ENCODE peak calls at places on chromosomes 3 and 15, in seven cellular contexts. A, X, T, R, P, D and V are unnamed samples.

GRCh38 chr15:93553167-93553566 is 464.2 kb upstream of the RGMA start:
- DNase-seq in A (no peak), X (no peak), T (no peak), R (no peak), P (no peak), D (no peak), V (no peak)

GRCh38 chr3:45140392-45140791 is 5.8 kb downstream of the CDCP1 start:
- DNase-seq in A (no peak), X (no peak), T (peak), R (no peak), P (no peak), D (no peak), V (peak)

GRCh38 chr3:150775001-150775599 is 12.1 kb upstream of the SIAH2 start:
- DNase-seq in A (no peak), X (no peak), T (peak), R (no peak), P (peak), D (no peak), V (no peak)

GRCh38 chr3:20148456-20148855 is 37.5 kb downstream of the SGO1 start:
- DNase-seq in A (no peak), X (no peak), T (no peak), R (no peak), P (no peak), D (no peak), V (no peak)

GRCh38 chr3:197490098-197490497 is 65.7 kb downstream of the BDH1 start:
- DNase-seq in A (peak), X (no peak), T (peak), R (peak), P (peak), D (peak), V (no peak)

GRCh38 chr15:95674031-95674430 is 656.5 kb upstream of the NR2F2 start:
- DNase-seq in A (no peak), X (no peak), T (no peak), R (no peak), P (no peak), D (no peak), V (no peak)

GRCh38 chr3:11567516-11568467 is 75.9 kb downstream of the VGLL4 start:
- DNase-seq in A (no peak), X (peak), T (peak), R (peak), P (peak), D (no peak), V (no peak)

GRCh38 chr3:111352585-111352984 is 189.4 kb upstream of the CD96 start:
- DNase-seq in A (no peak), X (no peak), T (no peak), R (no peak), P (no peak), D (no peak), V (no peak)

GRCh38 chr15:91790826-91791225 is 62.7 kb upstream of the SLCO3A1 start:
- DNase-seq in A (no peak), X (no peak), T (no peak), R (no peak), P (no peak), D (no peak), V (no peak)

GRCh38 chr15:49290204-49290603 is 120.2 kb downstream of the GALK2 start:
- DNase-seq in A (no peak), X (no peak), T (no peak), R (no peak), P (no peak), D (no peak), V (no peak)

GRCh38 chr15:70569139-70569717 is 194.1 kb downstream of the UACA start:
- DNase-seq in A (no peak), X (no peak), T (peak), R (no peak), P (peak), D (peak), V (no peak)
- TF ChIP-seq CTCF in A (peak), X (no peak), T (peak), R (peak), P (peak), D (peak), V (no peak)

GRCh38 chr15:75694241-75695182 is 18.1 kb downstream of the CSPG4 start:
- DNase-seq in A (no peak), X (peak), T (peak), R (peak), P (peak), D (peak), V (no peak)
- TF ChIP-seq CTCF in A (peak), X (peak), T (peak), R (peak), P (peak), D (peak), V (peak)

DNA sequence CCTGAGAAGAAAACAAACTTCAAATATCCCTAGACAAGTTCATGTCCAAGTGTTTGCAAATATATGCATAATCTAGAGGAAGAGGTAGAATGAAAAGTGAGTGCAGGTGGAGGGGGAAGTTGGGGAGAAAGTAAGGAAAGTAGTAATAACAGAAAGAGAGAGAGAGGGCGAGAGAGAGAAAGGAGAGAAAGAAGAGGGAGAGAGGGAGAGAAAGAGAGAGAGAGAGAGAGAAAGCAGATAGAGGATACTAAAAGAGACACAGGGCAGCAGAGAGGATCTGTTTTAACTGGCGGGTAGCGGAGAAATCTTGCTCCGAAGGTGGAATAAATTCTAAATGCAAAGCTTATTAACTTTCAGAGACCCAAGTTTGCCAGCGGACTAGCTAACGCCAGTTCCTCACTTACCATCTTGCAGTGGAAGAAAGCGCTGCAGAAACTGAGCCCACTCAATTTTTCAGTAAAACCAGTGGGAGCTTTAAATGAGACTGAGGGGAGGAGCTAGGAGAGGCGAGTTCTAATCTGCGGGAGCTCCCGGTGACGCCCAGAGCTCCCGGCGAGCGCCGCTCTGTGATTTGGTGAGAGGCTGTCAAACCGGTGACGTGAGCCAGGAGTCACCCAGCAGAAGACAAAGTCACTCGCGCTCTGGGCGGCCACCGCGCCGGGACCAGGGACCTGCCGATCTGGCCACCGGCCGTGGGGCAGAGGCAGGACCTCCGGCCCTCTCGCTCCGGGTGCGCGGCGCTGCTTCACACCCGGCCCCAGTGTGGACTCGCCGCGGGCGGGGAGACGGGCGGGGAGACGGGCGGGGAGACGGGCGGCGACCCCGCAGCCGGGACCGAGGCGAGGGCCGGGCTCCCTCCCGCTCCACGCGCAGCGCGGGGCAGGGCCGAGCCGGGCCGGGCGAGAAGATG is at the start of gene GMNC:
- DNase-seq in A (peak), X (peak), T (peak), R (peak), P (peak), D (peak), V (peak)
- TF ChIP-seq CTCF in A (no peak), X (no peak), T (no peak), R (no peak), P (no peak), D (no peak), V (no peak)

DNA sequence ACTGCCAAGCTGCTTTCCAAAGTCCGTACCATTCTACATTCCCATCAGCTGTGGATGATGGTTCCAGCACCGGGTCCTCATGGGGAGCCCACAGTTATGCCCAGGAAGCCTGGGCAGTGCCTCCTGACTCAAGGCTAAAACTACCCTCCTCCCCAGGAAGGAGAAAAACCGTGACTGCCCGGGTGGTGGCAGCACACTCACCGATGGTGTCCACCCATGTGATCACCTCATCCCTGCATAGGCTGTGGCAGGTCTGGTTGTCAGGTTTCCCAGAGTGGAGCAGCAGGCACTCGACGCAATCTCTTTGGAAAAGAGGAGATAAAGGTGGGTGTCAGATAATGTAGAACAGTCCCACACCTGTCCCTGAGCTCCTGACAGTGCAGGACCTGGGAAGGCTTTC is 38.6 kb downstream of the UMPS start:
- DNase-seq in A (no peak), X (peak), T (no peak), R (no peak), P (no peak), D (peak), V (no peak)
- TF ChIP-seq CTCF in A (no peak), X (peak), T (peak), R (no peak), P (peak), D (peak), V (no peak)

GRCh38 chr15:89358435-89358754 is 23.8 kb upstream of the POLG start:
- DNase-seq in A (no peak), X (no peak), T (no peak), R (no peak), P (no peak), D (no peak), V (no peak)
- TF ChIP-seq CTCF in A (no peak), X (no peak), T (no peak), R (no peak), P (no peak), D (no peak), V (no peak)

GRCh38 chr3:147396709-147397046 is 9.7 kb downstream of the ZIC4 start:
- DNase-seq in A (no peak), X (no peak), T (no peak), R (no peak), P (no peak), D (no peak), V (no peak)

GRCh38 chr3:147395975-147396708 is 10.2 kb downstream of the ZIC4 start:
- DNase-seq in A (no peak), X (no peak), T (no peak), R (no peak), P (peak), D (no peak), V (no peak)

GRCh38 chr3:147397911-147398809 is 8.2 kb downstream of the ZIC4 start:
- DNase-seq in A (no peak), X (no peak), T (no peak), R (no peak), P (no peak), D (no peak), V (no peak)

GRCh38 chr3:147398841-147399534 is 7.4 kb downstream of the ZIC4 start:
- DNase-seq in A (no peak), X (no peak), T (no peak), R (no peak), P (no peak), D (no peak), V (no peak)

DNA sequence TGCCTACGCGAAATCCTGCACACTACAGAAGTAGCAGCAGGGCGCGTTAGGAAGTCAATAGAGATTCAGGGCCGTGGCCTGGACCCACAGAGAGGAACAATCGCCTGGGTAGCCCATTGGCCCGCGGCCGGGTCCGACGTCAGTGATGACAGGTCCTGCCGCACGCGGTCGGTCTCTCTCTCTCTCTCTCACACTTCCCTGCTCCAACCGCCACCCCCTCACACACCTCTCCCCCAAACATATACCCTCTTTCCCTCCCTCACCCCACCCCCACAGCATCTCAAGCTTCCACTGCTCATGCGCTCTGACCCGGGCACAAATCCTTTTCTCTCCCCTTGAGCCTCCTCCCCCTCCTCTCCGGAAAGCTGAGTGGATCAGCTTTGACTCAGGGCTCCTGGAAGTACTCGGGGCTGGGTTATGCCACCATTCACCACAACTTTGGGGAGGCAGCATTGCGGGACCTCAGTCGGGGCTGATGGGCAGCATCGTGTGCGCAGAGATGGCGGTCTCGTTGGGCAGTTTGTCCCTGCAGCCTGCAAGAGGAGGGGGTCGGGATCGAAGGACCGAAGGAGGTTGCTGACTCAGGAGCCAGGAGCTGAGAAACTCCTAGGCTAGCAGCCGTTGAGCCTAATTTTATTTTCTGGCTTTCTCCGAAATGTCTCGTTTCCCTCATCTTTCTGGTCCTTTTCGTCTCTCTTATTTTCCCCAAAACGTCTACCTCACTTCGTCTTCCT is 9.0 kb downstream of the ZIC4 start:
- DNase-seq in A (no peak), X (no peak), T (peak), R (no peak), P (peak), D (no peak), V (no peak)
- TF ChIP-seq CTCF in A (no peak), X (no peak), T (peak), R (no peak), P (peak), D (no peak), V (no peak)

GRCh38 chr3:190017575-190018288 is 103.0 kb downstream of the P3H2 start:
- DNase-seq in A (no peak), X (no peak), T (peak), R (peak), P (peak), D (peak), V (no peak)
- TF ChIP-seq CTCF in A (peak), X (no peak), T (peak), R (peak), P (peak), D (peak), V (no peak)

GRCh38 chr15:78415284-78415683 is 22.7 kb upstream of the IREB2 start:
- DNase-seq in A (no peak), X (no peak), T (peak), R (no peak), P (peak), D (peak), V (no peak)
- TF ChIP-seq CTCF in A (no peak), X (no peak), T (peak), R (peak), P (peak), D (peak), V (no peak)

DNA sequence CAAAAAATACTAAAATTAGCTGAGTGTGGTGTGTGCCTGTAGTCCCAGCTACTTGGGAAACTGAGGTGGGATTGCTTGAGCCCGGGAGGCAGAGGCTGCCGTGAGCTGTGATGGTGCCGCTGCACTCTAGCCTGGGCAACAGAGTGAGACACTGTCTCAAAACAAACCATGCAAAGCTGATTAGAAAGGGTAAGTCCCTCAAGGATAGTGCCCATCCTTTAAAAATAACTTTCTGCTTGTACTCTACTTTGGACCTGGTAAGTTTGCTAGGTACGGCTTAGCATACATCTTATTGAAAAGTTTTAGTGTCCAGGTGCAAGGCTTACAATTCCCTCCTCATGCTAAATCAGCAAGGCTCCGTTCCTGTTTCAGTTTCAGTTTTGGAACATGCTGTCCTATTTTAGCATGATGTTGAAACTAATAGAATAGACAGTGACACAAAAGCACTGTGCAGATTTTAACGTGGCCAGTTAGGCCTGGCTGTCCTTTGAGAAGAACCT is 21.4 kb downstream of the FEM1B start:
- DNase-seq in A (no peak), X (peak), T (no peak), R (no peak), P (no peak), D (no peak), V (no peak)
- TF ChIP-seq CTCF in A (no peak), X (no peak), T (no peak), R (no peak), P (no peak), D (no peak), V (no peak)